ENCODE peak calls at places on chromosomes 2 and 18, in eight cellular contexts. T is WTC11; X is stimulated activated CD4-positive, alpha-beta T cell treated with anti-CD3 and anti-CD28 coated beads, Interleukin-15, amount 100 ng/mL, for 1 hour; W is EL; S is neuronal stem cell; E is dermis blood vessel endothelial cell; B is H7; M is kidney glomerular epithelial cell. P is an unnamed sample.

GRCh38 chr2:141710589-141711239 is 420.1 kb downstream of the LRP1B start:
- DNase-seq in T (no peak), X (no peak), W (no peak), S (no peak), E (no peak), B (no peak), M (no peak), P (no peak)

GRCh38 chr2:136874258-136874657 is 108.9 kb downstream of the THSD7B start:
- DNase-seq in T (no peak), X (no peak), W (peak; percentile 22), S (peak; percentile 8), E (no peak), B (peak; percentile 8), M (peak; percentile 15), P (no peak)

GRCh38 chr2:132668986-132669853 is 785 bp downstream of the LYPD1 start:
- DNase-seq in T (peak; percentile 56), X (no peak), W (peak; percentile 29), S (no peak), E (peak; percentile 41), B (peak; percentile 79), M (no peak), P (peak; percentile 35)

GRCh38 chr2:67259581-67260347 is 137.4 kb upstream of the ETAA1 start:
- DNase-seq in T (no peak), X (no peak), W (peak; percentile 93), S (no peak), E (no peak), B (no peak), M (peak; percentile 60), P (no peak)

GRCh38 chr2:74525717-74526648 is at the start of gene DQX1:
- DNase-seq in T (no peak), X (no peak), W (peak; percentile 36), S (no peak), E (peak; percentile 33), B (peak; percentile 75), M (no peak), P (no peak)

GRCh38 chr2:176081993-176082884 is 1.5 kb downstream of the EVX2 start:
- DNase-seq in T (peak; percentile 52), X (no peak), W (no peak), S (no peak), E (no peak), B (peak; percentile 81), M (no peak), P (no peak)

GRCh38 chr2:164754157-164755093 is 87.2 kb downstream of the COBLL1 start:
- DNase-seq in T (no peak), X (no peak), W (no peak), S (no peak), E (no peak), B (no peak), M (no peak), P (no peak)

GRCh38 chr2:15725788-15726112 is 134.1 kb downstream of the DDX1 start:
- DNase-seq in T (no peak), X (no peak), W (no peak), S (no peak), E (no peak), B (no peak), M (no peak), P (no peak)

GRCh38 chr2:240233891-240234502 is 93.5 kb upstream of the OTOS start:
- DNase-seq in T (peak; percentile 9), X (no peak), W (no peak), S (no peak), E (no peak), B (no peak), M (no peak), P (no peak)

GRCh38 chr18:9900699-9901098 is 13.1 kb upstream of the VAPA start:
- DNase-seq in T (no peak), X (no peak), W (no peak), S (no peak), E (no peak), B (no peak), M (no peak), P (no peak)

GRCh38 chr2:24774373-24774772 is 18.8 kb downstream of the PTRHD1 start:
- DNase-seq in T (no peak), X (no peak), W (no peak), S (no peak), E (no peak), B (no peak), M (no peak), P (no peak)

GRCh38 chr2:100321881-100322820 is at the start of gene LONRF2:
- DNase-seq in T (peak; percentile 43), X (no peak), W (peak; percentile 7), S (peak; percentile 30), E (peak; percentile 1), B (peak; percentile 79), M (no peak), P (peak; percentile 30)

GRCh38 chr2:55311444-55311870 is 42.4 kb upstream of the MTIF2 start:
- DNase-seq in T (no peak), X (no peak), W (peak; percentile 42), S (no peak), E (no peak), B (no peak), M (no peak), P (no peak)

GRCh38 chr2:96839288-96839874 is 4.4 kb downstream of the ANKRD23 start:
- DNase-seq in T (no peak), X (peak; percentile 61), W (no peak), S (no peak), E (peak; percentile 12), B (peak; percentile 67), M (peak; percentile 23), P (no peak)

GRCh38 chr2:45816273-45816672 is 164.8 kb downstream of the PRKCE start:
- DNase-seq in T (no peak), X (no peak), W (peak; percentile 49), S (no peak), E (no peak), B (no peak), M (no peak), P (no peak)

GRCh38 chr2:168699834-168700417 is 102.5 kb upstream of the NOSTRIN start:
- DNase-seq in T (no peak), X (no peak), W (peak; percentile 69), S (no peak), E (peak; percentile 19), B (no peak), M (no peak), P (no peak)

GRCh38 chr2:219273887-219274391 is 5.2 kb upstream of the DNAJB2 start:
- DNase-seq in T (no peak), X (no peak), W (peak; percentile 65), S (no peak), E (no peak), B (no peak), M (peak; percentile 76), P (no peak)

GRCh38 chr2:43217228-43218220 is 8.9 kb downstream of the ZFP36L2 start:
- DNase-seq in T (peak; percentile 85), X (no peak), W (no peak), S (peak; percentile 52), E (no peak), B (peak; percentile 87), M (no peak), P (no peak)

GRCh38 chr18:77524909-77525308 is 275.3 kb downstream of the GALR1 start:
- DNase-seq in T (no peak), X (no peak), W (no peak), S (no peak), E (no peak), B (no peak), M (no peak), P (no peak)

GRCh38 chr2:189524746-189525145 is 55.8 kb downstream of the SLC40A1 start:
- DNase-seq in T (no peak), X (no peak), W (no peak), S (no peak), E (no peak), B (no peak), M (no peak), P (no peak)

GRCh38 chr18:74378179-74378682 is 62.6 kb downstream of the C18orf63 start:
- DNase-seq in T (no peak), X (no peak), W (peak; percentile 3), S (no peak), E (no peak), B (peak; percentile 8), M (no peak), P (no peak)

GRCh38 chr2:127093648-127094210 is 13.2 kb downstream of the BIN1 start:
- DNase-seq in T (no peak), X (no peak), W (no peak), S (no peak), E (peak; percentile 80), B (no peak), M (no peak), P (no peak)

GRCh38 chr18:74609535-74609934 is 11.9 kb downstream of the ZNF407 start:
- DNase-seq in T (no peak), X (no peak), W (peak; percentile 44), S (no peak), E (no peak), B (no peak), M (no peak), P (no peak)

GRCh38 chr18:46152436-46152807 is 48.2 kb downstream of the HAUS1 start:
- DNase-seq in T (no peak), X (no peak), W (peak; percentile 87), S (no peak), E (no peak), B (no peak), M (peak; percentile 78), P (no peak)

GRCh38 chr2:28530785-28531184 is 34.9 kb downstream of the PLB1 start:
- DNase-seq in T (no peak), X (no peak), W (no peak), S (no peak), E (no peak), B (no peak), M (no peak), P (no peak)

GRCh38 chr18:70672581-70672980 is 383.7 kb downstream of the SOCS6 start:
- DNase-seq in T (no peak), X (no peak), W (no peak), S (no peak), E (no peak), B (no peak), M (no peak), P (no peak)

GRCh38 chr18:55582325-55582724 is 5.7 kb downstream of the TCF4 start:
- DNase-seq in T (peak; percentile 24), X (no peak), W (no peak), S (peak; percentile 52), E (peak; percentile 26), B (peak; percentile 54), M (no peak), P (no peak)

GRCh38 chr2:230000118-230000841 is 68.4 kb downstream of the SLC16A14 start:
- DNase-seq in T (no peak), X (no peak), W (no peak), S (no peak), E (no peak), B (no peak), M (no peak), P (no peak)

GRCh38 chr2:24297663-24298062 is 62.7 kb downstream of the ITSN2 start:
- DNase-seq in T (no peak), X (no peak), W (no peak), S (no peak), E (no peak), B (no peak), M (no peak), P (no peak)

GRCh38 chr18:36762074-36762473 is 66.7 kb downstream of the TPGS2 start:
- DNase-seq in T (no peak), X (no peak), W (no peak), S (no peak), E (no peak), B (no peak), M (no peak), P (no peak)

P was measured in NCI-H1436.